ENCODE peak calls at places on chromosomes 13 and 19, in four cellular contexts. K, C, F and U are unnamed samples.

GRCh38 chr13:109148243-109148642 is 518.8 kb downstream of the MYO16 start:
- DNase-seq in C (no peak), K (no peak), F (no peak), U (no peak)

GRCh38 chr13:66329988-66330429 is 900.1 kb downstream of the PCDH9 start:
- DNase-seq in K (no peak), C (no peak), F (no peak), U (no peak)

GRCh38 chr19:495440-496332 is 600 bp upstream of the MADCAM1 start:
- DNase-seq in F (peak; percentile 92), K (no peak), C (peak; percentile 77), U (peak; percentile 79)

GRCh38 chr19:19447536-19448237 is 42.2 kb downstream of the GATAD2A start:
- DNase-seq in C (no peak), K (no peak), F (no peak), U (no peak)

GRCh38 chr19:47891923-47892666 is 6.0 kb upstream of the SULT2A1 start:
- DNase-seq in C (no peak), K (no peak), F (peak; percentile 85), U (peak; percentile 13)

GRCh38 chr13:103694033-103694432 is 627.8 kb upstream of the SLC10A2 start:
- DNase-seq in C (no peak), F (peak; percentile 52), K (no peak), U (no peak)

GRCh38 chr13:20514866-20515265 is 10.8 kb downstream of the CRYL1 start:
- DNase-seq in F (no peak), C (no peak), K (no peak), U (no peak)

GRCh38 chr19:19388568-19389555 is 16.6 kb upstream of the GATAD2A start:
- DNase-seq in C (no peak), F (no peak), K (no peak), U (no peak)

GRCh38 chr19:4310247-4311121 is 6.1 kb downstream of the FSD1 start:
- DNase-seq in F (peak; percentile 87), K (no peak), C (no peak), U (no peak)

DNA sequence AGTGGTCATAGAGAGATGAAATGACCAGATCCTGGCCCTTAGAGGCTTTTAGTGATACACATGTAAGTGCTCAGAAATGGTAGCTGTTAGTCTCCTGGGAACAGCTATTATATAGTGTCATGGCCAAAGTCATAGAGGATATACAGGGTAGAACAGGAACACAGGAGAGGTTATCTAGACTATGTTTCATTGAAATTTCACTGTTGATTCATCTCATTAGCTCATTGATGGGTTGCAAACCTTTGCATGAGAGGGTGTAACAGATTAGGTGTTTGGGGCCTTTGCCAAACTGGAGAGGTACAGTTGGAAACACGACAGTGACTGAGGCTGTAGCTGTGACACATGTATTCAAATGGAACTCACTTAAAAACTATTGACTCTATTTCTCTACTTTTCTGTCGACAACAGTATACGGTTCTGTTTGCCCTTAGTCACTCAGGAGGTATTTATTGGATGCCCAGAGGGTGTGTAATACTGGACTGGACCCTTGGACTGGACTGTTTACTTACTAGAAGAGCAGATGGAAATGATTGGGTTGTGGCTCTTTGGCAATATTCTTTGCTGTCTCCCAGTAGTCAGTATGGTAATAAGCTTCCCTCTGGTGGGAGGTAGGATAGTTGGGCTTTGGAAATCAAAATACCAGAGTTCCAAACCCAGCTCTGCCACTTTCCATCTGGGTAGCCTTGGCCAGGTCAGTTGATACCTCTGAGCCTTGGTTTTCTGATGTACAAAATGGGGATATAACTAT is 29.8 kb downstream of the ARHGAP35 start:
- DNase-seq in F (no peak), C (no peak), K (peak; percentile 80), U (no peak)
- TF ChIP-seq CTCF in F (no peak), C (no peak), K (no peak), U (no peak)

DNA sequence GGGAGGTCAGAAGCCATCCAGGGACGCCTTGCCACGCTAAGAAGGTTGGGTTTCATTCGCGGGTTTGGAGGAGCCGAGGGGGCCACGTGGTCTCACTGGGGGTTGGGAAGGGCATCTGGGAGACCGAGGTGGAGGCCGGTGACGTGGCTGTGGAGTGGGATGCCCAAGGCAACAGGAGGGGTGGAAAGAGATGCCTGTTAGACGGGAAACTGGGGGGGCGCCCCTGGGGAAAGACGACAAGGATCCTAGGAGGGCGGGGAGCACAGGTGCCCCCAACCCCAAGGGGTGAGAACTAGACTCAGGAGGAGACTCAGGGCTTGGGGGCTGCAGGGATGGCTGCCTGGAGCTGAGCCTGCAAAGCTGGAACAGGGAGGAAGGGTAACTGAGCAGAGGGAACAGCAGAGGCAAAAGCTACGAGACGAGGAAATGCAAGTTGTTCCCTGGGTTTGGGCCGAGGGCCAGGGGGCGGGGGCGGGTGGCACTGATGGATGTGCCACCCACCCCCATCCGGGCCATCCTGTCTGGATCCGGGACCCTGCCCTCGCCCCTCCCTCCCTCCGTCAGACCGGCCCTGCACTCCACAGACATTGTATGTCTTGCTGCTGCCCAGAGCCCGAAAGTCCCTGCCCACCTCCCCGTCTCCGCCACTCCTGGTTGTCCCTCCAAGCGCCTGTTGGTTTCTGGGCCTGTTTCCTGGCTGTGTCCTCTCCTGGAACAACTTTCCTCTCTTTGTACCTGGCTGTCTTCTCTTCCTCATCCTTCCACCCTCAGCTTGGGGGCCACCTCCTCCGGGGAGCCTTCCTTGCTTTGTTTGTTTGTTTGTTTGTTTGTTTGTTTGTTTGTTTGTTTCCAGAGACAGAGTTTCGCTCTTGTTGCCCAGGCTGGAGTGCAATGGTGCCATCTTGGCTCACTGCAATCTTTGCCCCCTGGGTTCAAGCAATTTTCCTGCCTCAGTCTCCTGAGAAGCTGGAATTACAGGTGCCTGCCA is 6.3 kb upstream of the TCF3 start:
- DNase-seq in C (no peak), K (no peak), F (no peak), U (no peak)
- TF ChIP-seq CTCF in C (no peak), K (no peak), F (no peak), U (no peak)

GRCh38 chr13:42873081-42873480 is 91.7 kb downstream of the FAM216B start:
- DNase-seq in F (no peak), C (no peak), K (no peak), U (no peak)
- TF ChIP-seq CTCF in F (no peak), C (no peak), K (no peak), U (no peak)

DNA sequence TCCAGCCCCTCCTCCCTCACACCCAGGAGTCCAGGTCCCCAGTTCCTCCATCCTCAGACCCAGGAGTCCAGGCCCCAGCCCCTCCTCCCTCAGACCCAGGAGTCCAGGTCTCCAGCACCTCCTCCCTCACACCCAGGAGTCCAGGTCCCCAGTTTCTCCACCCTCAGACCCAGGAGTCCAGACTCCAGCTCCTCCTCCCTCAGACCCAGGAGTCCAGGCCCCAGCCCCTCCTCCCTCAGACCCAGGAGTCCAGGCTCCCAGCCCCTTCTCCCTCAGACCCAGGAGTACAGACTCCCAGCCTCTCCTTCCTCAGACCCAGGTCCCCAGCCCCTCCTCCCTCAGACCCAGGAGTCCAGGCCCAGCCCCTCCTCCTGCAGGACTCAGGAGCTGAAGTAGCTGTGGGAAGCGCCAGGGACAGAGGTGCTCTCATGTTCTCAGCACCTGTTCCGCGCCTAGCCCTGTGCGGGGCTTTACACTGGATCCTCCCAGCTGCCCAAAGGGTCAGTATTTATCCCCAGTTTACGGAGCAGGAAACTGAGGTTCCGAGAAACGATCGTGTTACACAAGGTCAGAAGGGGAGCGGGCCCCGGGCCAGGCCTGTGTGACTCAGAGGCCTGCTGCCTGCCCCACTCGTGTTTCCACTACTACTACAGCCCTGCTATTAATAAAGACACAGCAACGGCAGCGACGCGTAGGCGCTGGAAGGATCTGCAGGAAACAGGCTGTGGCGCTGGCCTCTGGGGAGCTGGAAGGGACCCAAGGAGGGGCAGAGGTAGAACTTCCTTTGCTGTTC is 1.7 kb upstream of the SBK3 start:
- DNase-seq in C (no peak), F (no peak), K (no peak), U (no peak)
- TF ChIP-seq CTCF in C (no peak), F (no peak), K (no peak), U (no peak)

GRCh38 chr19:49213791-49214190 is 56.2 kb downstream of the TRPM4 start:
- DNase-seq in F (peak; percentile 77), K (no peak), C (no peak), U (no peak)
- TF ChIP-seq CTCF in F (peak; percentile 48), K (no peak), C (no peak), U (no peak)

GRCh38 chr19:7638802-7639465 is 2.0 kb downstream of the STXBP2 start:
- DNase-seq in F (no peak), K (no peak), C (no peak), U (no peak)

GRCh38 chr19:7640803-7641202 is 3.9 kb downstream of the STXBP2 start:
- DNase-seq in C (no peak), K (no peak), F (no peak), U (no peak)

GRCh38 chr19:7642295-7643046 is 5.6 kb downstream of the STXBP2 start:
- DNase-seq in C (no peak), F (no peak), K (no peak), U (no peak)

GRCh38 chr19:7639863-7640348 is 3.0 kb downstream of the STXBP2 start:
- DNase-seq in C (no peak), K (no peak), F (no peak), U (no peak)

DNA sequence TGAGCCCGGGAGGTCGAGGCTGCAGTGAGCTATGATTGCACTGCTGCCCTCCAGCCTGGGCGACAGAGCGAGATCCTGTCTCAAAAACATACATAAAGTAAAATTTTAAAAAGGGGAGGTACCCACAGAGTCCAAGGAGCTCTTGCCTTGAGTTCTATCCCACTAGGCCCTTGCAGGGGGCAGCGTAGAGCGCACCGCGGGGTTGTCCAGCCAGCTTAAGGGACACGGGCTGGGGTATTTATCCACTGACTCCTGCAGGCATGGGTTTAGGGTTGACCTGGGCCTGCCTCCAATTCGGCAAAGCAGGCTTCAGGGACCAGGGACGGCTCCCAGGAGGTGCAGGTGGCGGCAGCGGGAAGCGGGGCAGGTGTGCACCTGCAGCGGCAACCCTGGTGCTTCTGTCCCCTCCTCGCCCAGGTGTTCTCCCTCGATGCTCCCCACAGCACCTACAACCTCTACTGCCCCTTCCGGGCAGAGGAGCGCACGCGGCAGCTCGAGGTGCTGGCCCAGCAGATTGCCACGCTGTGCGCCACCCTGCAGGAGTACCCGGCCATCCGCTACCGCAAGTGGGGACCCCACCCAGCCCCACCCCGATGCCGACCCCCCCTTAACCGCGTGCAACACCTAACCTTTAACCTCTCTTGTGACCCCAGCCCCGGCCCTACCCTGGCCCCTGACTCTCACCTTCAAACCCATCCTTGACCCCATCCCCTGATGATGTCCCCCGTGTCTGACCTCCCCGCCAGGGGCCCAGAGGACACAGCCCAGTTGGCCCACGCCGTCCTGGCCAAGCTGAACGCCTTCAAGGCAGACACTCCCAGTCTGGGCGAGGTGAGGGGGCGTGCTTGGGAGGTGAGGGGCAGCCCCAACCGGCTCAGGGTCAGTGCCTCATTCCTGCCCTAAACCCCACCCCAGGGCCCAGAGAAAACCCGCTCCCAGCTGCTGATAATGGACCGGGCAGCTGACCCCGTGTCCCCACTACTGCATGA is 4.7 kb downstream of the STXBP2 start:
- DNase-seq in C (no peak), K (no peak), F (peak; percentile 81), U (peak; percentile 26)
- TF ChIP-seq CTCF in C (no peak), K (no peak), F (peak; percentile 69), U (no peak)